ENCODE peak calls at places on chromosomes 12 and 14, in nine cellular contexts. M is upper lobe of right lung; A is RWPE2; N is lung; W is effector memory CD4-positive, alpha-beta T cell; Q is gastrocnemius medialis; U is ovary; P is IMR-90; C is psoas muscle. S is an unnamed sample.
A peak's percentile ranks its signal among the peaks of the same experiment; 100 is the strongest.

GRCh38 chr12:85275359-85275758 is 4.7 kb upstream of the ALX1 start:
- DNase-seq in M (no peak), A (no peak), N (no peak), W (no peak), Q (no peak), U (no peak), P (no peak), C (no peak), S (no peak)

GRCh38 chr14:22598896-22599244 is 770 bp downstream of the ABHD4 start:
- DNase-seq in M (no peak), A (no peak), N (peak; percentile 46), W (no peak), Q (peak; percentile 66), U (peak; percentile 51), P (peak; percentile 71), C (no peak), S (no peak)

GRCh38 chr14:60349663-60350365 is 100.8 kb downstream of the PPM1A start:
- DNase-seq in M (no peak), A (no peak), N (no peak), W (no peak), Q (no peak), U (peak; percentile 22), P (peak; percentile 56), C (no peak), S (no peak)

GRCh38 chr14:32190713-32191112 is 11.1 kb upstream of the RNU6-7 start:
- DNase-seq in M (no peak), A (no peak), N (no peak), W (no peak), Q (no peak), U (no peak), P (no peak), C (no peak), S (no peak)

GRCh38 chr12:62597253-62597652 is 130.6 kb downstream of the MON2 start:
- DNase-seq in M (no peak), A (no peak), N (no peak), W (no peak), Q (no peak), U (no peak), P (no peak), C (no peak), S (no peak)

GRCh38 chr12:50257226-50258166 is 25.8 kb downstream of the LIMA1 start:
- DNase-seq in M (no peak), A (no peak), N (no peak), W (no peak), Q (peak; percentile 24), U (peak; percentile 58), P (peak; percentile 64), C (no peak), S (no peak)

GRCh38 chr12:39003541-39004160 is 98.3 kb upstream of the CPNE8 start:
- DNase-seq in M (no peak), A (no peak), N (no peak), W (no peak), Q (no peak), U (no peak), P (no peak), C (no peak), S (no peak)

GRCh38 chr14:21521526-21521925 is 4.6 kb downstream of the SALL2 start:
- DNase-seq in M (no peak), A (no peak), N (peak; percentile 59), W (no peak), Q (no peak), U (no peak), P (peak; percentile 57), C (no peak), S (no peak)

GRCh38 chr12:117439531-117440001 is 78.1 kb upstream of the NOS1 start:
- DNase-seq in M (no peak), A (no peak), N (no peak), W (no peak), Q (peak; percentile 93), U (no peak), P (no peak), C (peak; percentile 91), S (no peak)

GRCh38 chr12:88951177-88951576 is 370.9 kb upstream of the KITLG start:
- DNase-seq in M (no peak), A (no peak), N (no peak), W (no peak), Q (no peak), U (no peak), P (no peak), C (no peak), S (no peak)

GRCh38 chr12:50220357-50221061 is 53.3 kb upstream of the CERS5 start:
- DNase-seq in M (no peak), A (peak; percentile 79), N (no peak), W (no peak), Q (no peak), U (no peak), P (peak; percentile 72), C (no peak), S (no peak)

DNA sequence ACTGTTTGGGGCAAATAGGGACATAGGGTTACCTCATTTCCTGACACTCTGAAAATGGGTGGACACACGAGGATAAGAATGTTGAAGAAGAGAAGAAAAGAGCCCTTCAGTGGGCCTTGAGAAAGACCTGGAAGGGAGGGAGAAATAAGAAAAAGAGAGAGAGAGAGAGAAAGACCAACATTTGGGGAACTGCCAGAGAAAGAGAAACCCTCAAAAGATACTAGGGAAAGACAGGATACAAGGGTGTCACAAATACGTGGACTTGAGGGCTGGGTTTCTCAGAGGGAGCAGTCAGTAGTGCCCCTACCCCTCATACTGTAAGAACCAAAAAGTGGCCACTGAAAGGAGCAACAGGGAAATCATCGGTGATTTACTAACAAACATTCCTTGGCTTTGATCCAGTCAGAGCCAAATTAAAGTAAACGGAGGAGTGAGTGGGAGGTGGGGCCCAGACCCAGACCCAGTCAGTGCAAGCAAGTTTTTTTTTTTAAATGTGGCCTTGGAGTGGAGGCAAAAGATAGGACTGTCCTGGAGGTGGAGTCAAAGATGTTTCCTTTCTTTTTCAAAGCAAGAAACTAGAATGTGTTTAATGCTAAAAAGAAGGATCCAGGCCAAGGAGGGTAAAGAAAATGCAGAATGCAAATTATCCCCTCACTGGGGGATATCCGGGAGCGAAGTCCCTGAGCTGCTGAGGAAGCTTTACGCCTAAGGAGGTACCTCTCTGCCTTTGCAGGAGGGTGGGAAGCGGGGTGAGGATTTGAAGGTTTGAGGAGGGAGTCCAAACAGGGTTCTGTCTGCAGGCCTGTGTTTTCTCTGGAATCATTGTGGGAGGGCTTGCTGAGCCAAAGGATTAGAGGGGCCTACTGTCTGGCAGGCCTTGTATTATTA is 143.4 kb upstream of the AMIGO2 start:
- DNase-seq in M (no peak), A (no peak), N (no peak), W (no peak), Q (no peak), U (peak; percentile 39), P (no peak), C (no peak), S (no peak)
- H3K4me3 ChIP-seq in M (no peak overlapping the region), A (no peak overlapping the region), N (no peak overlapping the region), W (peak overlapping the region; percentile 31), Q (no peak overlapping the region), U (peak overlapping the region; percentile 11), P (no peak overlapping the region), C (peak overlapping the region; percentile 28), S (no peak overlapping the region)

GRCh38 chr14:98262566-98262965 is 1009.4 kb downstream of the BCL11B start:
- DNase-seq in M (no peak), A (no peak), N (no peak), W (no peak), Q (no peak), U (no peak), P (no peak), C (no peak), S (no peak)

DNA sequence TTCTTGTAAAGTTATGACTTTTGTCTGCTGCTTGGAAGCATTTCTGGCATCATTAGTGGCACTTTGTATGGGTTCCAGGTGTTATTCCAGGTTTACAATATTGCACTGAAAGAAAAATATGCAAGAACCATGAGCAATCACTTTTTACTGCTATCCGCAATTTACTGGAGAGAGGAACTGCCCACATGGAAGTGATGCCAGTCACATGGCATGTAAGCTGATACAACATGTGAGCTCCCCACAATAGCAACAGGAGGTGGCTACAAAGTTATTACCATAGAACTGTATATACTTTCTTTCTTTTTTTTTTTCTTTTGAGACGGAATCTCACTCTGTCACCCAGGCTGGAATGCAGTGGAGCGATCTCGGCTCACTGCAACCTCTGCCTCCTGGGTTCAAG is 1012.1 kb downstream of the BCL11B start:
- DNase-seq in M (no peak), A (no peak), N (no peak), W (no peak), Q (no peak), U (no peak), P (no peak), C (no peak), S (no peak)
- H3K27ac ChIP-seq in M (no peak overlapping the region), A (no peak overlapping the region), N (no peak overlapping the region), W (no peak overlapping the region), Q (no peak overlapping the region), U (no peak overlapping the region), P (no peak overlapping the region), C (no peak overlapping the region), S (no peak overlapping the region)

DNA sequence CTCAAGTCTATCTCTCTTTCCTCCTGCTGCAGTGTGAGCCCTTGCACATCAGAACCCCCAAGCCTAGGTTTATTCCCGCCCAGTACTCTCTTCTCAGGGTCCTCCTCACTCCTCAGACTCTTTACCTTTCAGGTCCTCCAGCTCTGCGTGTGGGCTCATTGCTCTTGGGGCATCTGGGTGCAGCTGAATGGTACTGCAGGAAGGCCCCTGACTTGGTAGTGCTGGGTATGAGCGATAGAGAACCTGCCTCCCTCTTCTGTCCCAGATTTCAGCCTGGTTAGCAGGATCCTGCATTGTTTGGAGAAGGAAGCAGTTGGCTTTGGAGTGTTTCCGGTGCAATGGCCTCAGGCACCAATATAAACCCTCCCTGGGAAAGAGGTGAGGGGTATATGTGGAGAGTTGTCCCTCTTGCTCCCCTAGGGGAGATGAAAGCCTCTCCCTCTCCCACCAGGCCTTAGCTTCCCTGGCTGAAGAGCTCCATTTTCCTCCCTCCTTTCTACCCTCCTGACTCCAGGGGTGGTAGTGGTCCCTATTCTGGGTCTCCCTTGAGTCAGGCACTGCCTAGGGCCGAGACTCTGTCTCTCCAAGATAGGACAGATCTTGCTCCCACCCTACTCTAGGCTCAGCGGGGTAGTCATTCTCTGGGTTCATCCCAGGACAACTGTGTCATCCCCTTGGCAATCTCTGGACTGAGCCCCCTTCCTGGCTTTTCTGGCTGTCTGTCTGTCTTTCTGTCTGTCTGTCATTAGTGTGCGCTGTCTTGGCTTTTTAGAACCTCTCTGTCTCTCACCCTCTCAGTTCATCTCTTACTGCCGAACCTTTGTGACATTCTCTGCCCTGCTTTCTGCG is 3.8 kb downstream of the LRP1 start:
- DNase-seq in M (no peak), A (no peak), N (no peak), W (no peak), Q (no peak), U (no peak), P (no peak), C (no peak), S (no peak)
- H3K4me3 ChIP-seq in M (peak overlapping the region; percentile 23), A (no peak overlapping the region), N (no peak overlapping the region), W (no peak overlapping the region), Q (peak overlapping the region; percentile 8), U (no peak overlapping the region), P (no peak overlapping the region), C (peak overlapping the region; percentile 72), S (no peak overlapping the region)

DNA sequence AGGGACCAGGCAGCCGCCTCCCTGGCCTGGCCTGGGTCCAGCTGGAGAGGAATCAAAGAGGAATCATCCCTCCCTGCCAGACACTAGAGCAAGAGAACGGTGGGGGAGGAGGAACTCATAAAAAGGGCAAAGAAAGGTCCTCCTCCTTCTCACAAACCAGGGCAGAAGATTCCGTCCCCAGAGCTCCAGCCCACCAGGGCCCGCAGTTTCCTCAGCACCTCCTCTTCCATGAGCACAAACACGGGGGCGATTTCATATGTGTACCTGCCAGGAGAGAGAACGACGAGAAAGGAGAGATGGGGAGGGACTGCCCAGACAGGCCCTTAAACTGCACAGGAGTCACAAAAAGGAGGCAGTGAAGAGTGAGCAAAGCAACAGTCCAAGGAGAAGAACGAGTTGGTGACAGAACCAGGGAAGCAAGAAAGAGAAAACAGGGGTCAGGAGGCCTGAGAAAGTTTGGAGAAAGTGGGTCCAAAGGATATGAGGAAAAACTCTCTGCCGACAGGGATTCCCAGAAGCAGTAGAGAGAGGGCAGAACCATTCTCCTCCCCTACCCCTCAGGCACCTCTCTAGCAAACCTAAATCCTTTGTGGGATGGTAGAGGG is 8.7 kb upstream of the ZNF740 start:
- DNase-seq in M (no peak), A (no peak), N (no peak), W (no peak), Q (no peak), U (no peak), P (no peak), C (no peak), S (no peak)
- H3K27ac ChIP-seq in M (no peak overlapping the region), A (no peak overlapping the region), N (no peak overlapping the region), W (no peak overlapping the region), Q (no peak overlapping the region), U (no peak overlapping the region), P (no peak overlapping the region), C (no peak overlapping the region), S (peak overlapping the region; percentile 3)

S was measured in Panc1.